ENCODE peak calls at places on chromosomes 7 and 10, in five cellular contexts. F is thoracic aorta, J is left ventricle myocardium inferior, R is K562, S is lower lobe of right lung. D is an unnamed sample.

GRCh38 chr7:30990316-30991029 is 26.7 kb downstream of the GHRHR start:
- DNase-seq in F (no peak), J (no peak), R (no peak), S (no peak), D (no peak)

GRCh38 chr7:26924149-26924767 is 59.9 kb upstream of the SKAP2 start:
- DNase-seq in J (no peak), F (no peak), R (no peak), S (no peak), D (no peak)

GRCh38 chr7:39688611-39689485 is 65.5 kb downstream of the RALA start:
- DNase-seq in S (no peak), F (no peak), J (no peak), R (no peak), D (no peak)

GRCh38 chr7:88020953-88021650 is 87.1 kb downstream of the ADAM22 start:
- DNase-seq in R (no peak), S (no peak), F (no peak), J (no peak), D (no peak)

GRCh38 chr7:55483061-55483460 is 89.2 kb downstream of the VOPP1 start:
- DNase-seq in J (no peak), S (no peak), F (no peak), R (peak; percentile 7), D (no peak)

GRCh38 chr10:13525683-13526082 is 3.1 kb downstream of the BEND7 start:
- DNase-seq in F (no peak), J (no peak), R (no peak), S (no peak), D (no peak)

GRCh38 chr7:74362262-74362661 is 73.1 kb downstream of the CLIP2 start:
- DNase-seq in S (no peak), F (no peak), R (no peak), J (no peak), D (no peak)

GRCh38 chr10:86684305-86684704 is 16.0 kb downstream of the LDB3 start:
- DNase-seq in F (no peak), J (peak; percentile 71), R (peak; percentile 35), S (no peak), D (no peak)

GRCh38 chr7:128427289-128427891 is 17.6 kb upstream of the IMPDH1 start:
- DNase-seq in S (no peak), R (peak; percentile 80), J (no peak), F (no peak), D (peak; percentile 40)

GRCh38 chr7:108794466-108794865 is 224.8 kb downstream of the DNAJB9 start:
- DNase-seq in S (no peak), F (no peak), R (no peak), J (no peak), D (no peak)

GRCh38 chr10:126758867-126759266 is 88.4 kb upstream of the C10orf90 start:
- DNase-seq in R (no peak), F (no peak), S (no peak), J (no peak), D (no peak)

GRCh38 chr7:23467731-23468720 is 2.3 kb downstream of the IGF2BP3 start:
- DNase-seq in F (no peak), R (peak; percentile 77), J (no peak), S (no peak), D (no peak)

DNA sequence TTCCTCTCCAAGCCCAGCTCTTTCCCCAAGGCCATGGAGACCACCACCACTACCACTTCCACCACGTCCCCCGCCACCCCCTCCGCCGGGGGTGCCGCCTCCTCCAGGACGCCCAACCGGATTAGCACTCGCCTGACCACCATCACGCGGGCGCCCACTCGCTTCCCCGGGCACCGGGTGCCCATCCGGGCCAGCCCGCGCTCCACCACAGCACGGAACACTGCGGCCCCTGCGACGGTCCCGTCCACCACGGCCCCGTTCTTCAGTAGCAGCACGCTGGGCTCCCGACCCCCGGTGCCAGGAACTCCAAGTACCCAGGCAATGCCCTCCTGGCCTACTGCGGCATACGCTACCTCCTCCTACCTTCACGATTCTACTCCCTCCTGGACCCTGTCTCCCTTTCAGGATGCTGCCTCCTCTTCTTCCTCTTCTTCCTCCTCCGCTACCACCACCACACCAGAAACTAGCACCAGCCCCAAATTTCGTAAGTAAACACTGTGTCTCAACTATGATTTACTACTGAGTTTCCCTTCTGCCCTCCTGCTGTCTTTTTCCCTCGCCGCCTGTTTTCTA is 772 bp downstream of the NRG3 start:
- DNase-seq in R (no peak), F (no peak), S (no peak), J (no peak), D (no peak)
- H3K4me3 ChIP-seq in R (no peak overlapping the region), F (peak overlapping the region; percentile 57), S (peak overlapping the region; percentile 53), J (peak overlapping the region; percentile 58), D (no peak overlapping the region)

GRCh38 chr7:50827281-50827680 is 44.6 kb upstream of the GRB10 start:
- DNase-seq in R (no peak), J (no peak), F (no peak), S (no peak), D (no peak)

GRCh38 chr7:50822716-50823115 is 40.0 kb upstream of the GRB10 start:
- DNase-seq in F (no peak), R (no peak), S (no peak), J (no peak), D (no peak)

GRCh38 chr7:50828801-50829200 is 46.1 kb upstream of the GRB10 start:
- DNase-seq in R (no peak), F (no peak), J (no peak), S (no peak), D (no peak)

GRCh38 chr7:50824882-50825281 is 42.2 kb upstream of the GRB10 start:
- DNase-seq in S (no peak), F (no peak), J (no peak), R (no peak), D (no peak)

DNA sequence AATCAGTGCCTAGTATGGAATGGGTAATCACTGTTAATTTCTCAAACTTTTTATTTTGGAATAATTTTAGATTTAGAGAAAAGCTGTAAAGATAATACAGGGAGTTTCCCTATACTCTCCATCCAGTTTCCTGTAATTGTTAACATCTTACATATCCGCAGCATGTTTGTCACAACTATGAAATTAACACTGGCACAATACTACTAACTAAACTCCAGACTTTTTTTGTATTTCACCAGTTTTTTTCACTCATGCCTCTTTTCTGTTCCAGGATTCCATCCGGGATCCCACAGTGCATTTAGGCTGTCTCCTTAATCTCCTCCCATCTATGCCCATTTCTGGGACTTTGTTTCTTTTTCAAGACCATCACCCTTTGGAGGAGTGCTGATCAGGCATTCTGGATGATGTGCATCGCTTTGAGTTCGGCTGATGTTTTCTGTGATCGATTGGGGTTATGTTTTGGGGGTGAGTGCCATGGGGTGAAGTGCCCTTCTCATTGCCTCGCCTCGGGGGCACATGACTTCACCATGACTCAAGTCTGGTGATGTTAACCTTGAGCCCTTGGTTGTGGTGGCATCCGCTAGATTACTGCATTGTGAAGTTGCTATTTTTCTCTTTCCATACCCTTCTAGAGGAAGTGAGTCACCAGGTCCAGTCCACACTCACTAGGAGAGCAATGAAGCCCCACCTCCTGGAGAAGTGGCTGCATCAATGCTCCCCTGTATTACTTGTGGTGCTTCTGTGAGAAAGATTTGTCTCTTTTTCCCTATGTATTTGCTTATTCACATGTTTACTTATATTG is 43.9 kb upstream of the GRB10 start:
- DNase-seq in S (no peak), R (peak; percentile 12), F (no peak), J (no peak), D (no peak)
- H3K27ac ChIP-seq in S (no peak overlapping the region), R (no peak overlapping the region), F (no peak overlapping the region), J (peak overlapping the region; percentile 33), D (no peak overlapping the region)

GRCh38 chr10:132779850-132780249 is 6.1 kb downstream of the NKX6-2 start:
- DNase-seq in S (no peak), F (no peak), R (no peak), J (no peak), D (no peak)
- H3K36me3 ChIP-seq in S (peaks cover 46% of the 10 kb centered on the region), F (peaks cover 35% of the 10 kb centered on the region), R (no peaks in the 10 kb centered on the region), J (peaks cover 68% of the 10 kb centered on the region), D (peaks cover 60% of the 10 kb centered on the region)

DNA sequence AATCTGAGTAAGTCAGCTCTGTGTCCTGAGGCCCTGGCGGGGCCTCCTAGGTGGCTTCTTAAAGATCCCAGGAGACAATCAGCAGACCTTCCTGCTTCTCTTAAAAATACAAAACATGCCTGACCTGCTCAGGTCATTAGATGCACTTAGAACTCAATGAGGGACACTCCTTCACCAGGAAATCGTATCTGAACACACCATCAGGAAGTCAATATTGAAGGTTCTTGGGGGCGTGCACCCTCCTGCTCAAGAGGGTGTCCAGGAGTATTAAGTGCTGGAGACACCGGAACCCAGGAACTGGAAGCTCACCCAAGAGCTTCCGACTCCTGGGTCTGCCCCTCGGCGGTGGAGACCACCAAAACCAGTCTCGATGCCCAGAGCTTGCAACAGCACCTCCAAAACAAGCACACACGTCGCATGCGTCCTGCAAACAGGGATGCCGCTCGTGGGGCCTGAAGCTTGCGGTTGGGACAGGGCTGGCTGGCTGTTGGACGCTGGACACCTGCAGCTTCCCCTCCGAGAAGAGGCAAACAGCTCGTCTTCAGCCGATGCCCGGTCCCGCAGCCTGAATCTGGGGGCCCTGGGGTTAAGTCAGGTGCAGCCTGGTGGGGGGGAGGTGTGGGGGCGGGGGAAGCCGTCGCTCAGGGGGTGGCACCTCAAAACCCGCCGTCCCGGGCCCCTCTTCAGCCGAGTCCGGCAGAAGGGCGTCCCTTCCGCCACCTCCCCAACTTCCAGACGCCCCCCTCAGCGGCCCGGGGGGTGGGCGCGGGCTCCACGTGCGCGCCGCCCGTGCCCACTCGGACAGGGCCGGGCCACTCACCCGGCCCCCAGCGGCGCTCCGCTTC is 722 bp downstream of the RAPGEF5 start:
- DNase-seq in S (peak; percentile 48), J (no peak), F (no peak), R (no peak), D (no peak)
- H3K4me3 ChIP-seq in S (peak overlapping the region; percentile 58), J (peak overlapping the region; percentile 67), F (peak overlapping the region; percentile 51), R (no peak overlapping the region), D (no peak overlapping the region)

DNA sequence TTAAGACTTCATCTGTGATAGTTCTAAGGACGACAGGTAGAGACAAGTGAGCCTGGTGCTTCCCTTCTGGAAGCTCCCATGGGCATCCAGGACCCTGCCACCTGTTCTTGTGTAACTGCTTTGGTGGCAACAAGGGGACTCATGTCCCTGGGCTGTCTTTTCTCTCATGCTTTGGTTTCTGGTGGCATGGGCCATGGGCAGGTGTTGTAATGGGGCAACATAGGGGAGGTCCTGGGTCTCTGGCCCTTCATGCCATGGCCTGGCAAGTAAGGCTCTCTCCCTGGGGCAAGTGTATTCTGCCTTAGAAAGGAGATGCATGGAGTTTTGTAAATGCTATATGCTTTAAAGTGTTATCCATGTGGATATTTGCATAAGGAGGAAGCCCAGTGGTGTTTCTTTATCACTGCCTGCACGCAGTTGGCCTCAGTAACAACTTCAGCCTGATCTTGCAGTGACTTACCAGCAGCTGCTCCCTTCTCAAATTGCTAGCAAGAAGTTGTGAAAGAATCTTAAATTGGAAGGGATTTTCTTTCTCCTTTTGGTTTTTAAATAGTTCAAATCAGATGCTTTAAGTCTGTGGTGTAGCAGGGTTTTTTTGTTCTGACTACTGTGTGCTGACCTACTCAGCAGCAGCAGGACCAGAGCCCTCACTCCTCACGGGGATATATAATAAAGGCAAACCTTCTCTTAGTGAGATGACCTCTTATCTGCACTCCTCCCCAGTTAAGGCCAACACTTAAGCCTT is 39.9 kb downstream of the OGDH start:
- DNase-seq in J (no peak), S (no peak), F (no peak), R (no peak), D (no peak)
- H3K27ac ChIP-seq in J (peak overlapping the region; percentile 81), S (no peak overlapping the region), F (no peak overlapping the region), R (no peak overlapping the region), D (no peak overlapping the region)

D was measured in naive thymus-derived CD4-positive, alpha-beta T cell.